ENCODE peak calls at places on chromosome 16, in six cellular contexts. Q is WTC11, Y is AG04450, N is stomach, A is A549, C is prostate gland. L is an unnamed sample.

GRCh38 chr16:2739555-2740435 is 12.6 kb upstream of the SRRM2 start:
- DNase-seq in N (no peak), C (no peak), Q (no peak), A (no peak), Y (no peak), L (no peak)

GRCh38 chr16:30786115-30786935 is 680 bp downstream of the ZNF629 start:
- DNase-seq in N (peak; percentile 41), A (peak; percentile 61), Q (peak; percentile 38), C (no peak), Y (no peak), L (no peak)

GRCh38 chr16:720507-720989 is 398 bp upstream of the ANTKMT start:
- DNase-seq in Y (no peak), C (no peak), Q (peak; percentile 60), A (peak; percentile 84), N (no peak), L (no peak)

GRCh38 chr16:31090540-31090939 is 1.8 kb upstream of the PRSS53 start:
- DNase-seq in Q (no peak), N (no peak), C (no peak), Y (no peak), A (no peak), L (peak; percentile 20)

GRCh38 chr16:87264634-87265033 is 52.6 kb downstream of the C16orf95 start:
- DNase-seq in C (no peak), Q (no peak), N (peak; percentile 18), Y (no peak), A (no peak), L (no peak)

GRCh38 chr16:26756633-26757032 is 310.1 kb upstream of the C16orf82 start:
- DNase-seq in Q (no peak), Y (no peak), A (no peak), C (no peak), N (no peak), L (no peak)

GRCh38 chr16:72576189-72576588 is 404.2 kb upstream of the PMFBP1 start:
- DNase-seq in Y (no peak), N (no peak), A (no peak), Q (no peak), C (no peak), L (no peak)

GRCh38 chr16:13426279-13426678 is 493.7 kb upstream of the ERCC4 start:
- DNase-seq in C (no peak), Q (peak; percentile 39), A (peak; percentile 7), N (no peak), Y (no peak), L (no peak)

GRCh38 chr16:66189951-66190350 is 176.5 kb upstream of the CDH5 start:
- DNase-seq in C (no peak), A (no peak), Y (peak; percentile 81), Q (no peak), N (no peak), L (peak; percentile 96)

GRCh38 chr16:3824121-3824795 is 56.3 kb downstream of the CREBBP start:
- DNase-seq in Y (no peak), Q (no peak), C (no peak), A (no peak), N (no peak), L (no peak)

GRCh38 chr16:19008245-19008644 is 24.5 kb downstream of the TMC7 start:
- DNase-seq in Y (peak; percentile 66), C (no peak), Q (peak; percentile 19), N (no peak), A (no peak), L (peak; percentile 74)

GRCh38 chr16:77276686-77277085 is 77.5 kb downstream of the SYCE1L start:
- DNase-seq in Q (no peak), C (no peak), A (no peak), Y (no peak), N (no peak), L (no peak)

GRCh38 chr16:48617711-48618148 is 7.8 kb upstream of the N4BP1 start:
- DNase-seq in N (peak; percentile 36), A (no peak), Q (no peak), Y (no peak), C (no peak), L (peak; percentile 76)

GRCh38 chr16:3091551-3091950 is 7.5 kb downstream of the ZSCAN10 start:
- DNase-seq in A (no peak), N (no peak), Q (no peak), C (no peak), Y (no peak), L (no peak)

GRCh38 chr16:63714876-63715275 is 1407.0 kb downstream of the CDH11 start:
- DNase-seq in Q (peak; percentile 46), Y (no peak), A (no peak), C (peak; percentile 3), N (peak; percentile 27), L (no peak)

GRCh38 chr16:27925612-27926011 is 137.9 kb downstream of the GSG1L start:
- DNase-seq in C (no peak), N (no peak), A (no peak), Y (no peak), Q (no peak), L (no peak)

GRCh38 chr16:24776486-24777220 is 47.2 kb downstream of the TNRC6A start:
- DNase-seq in Q (no peak), A (no peak), Y (no peak), N (peak; percentile 43), C (no peak), L (no peak)

GRCh38 chr16:1458977-1459341 is 14.6 kb upstream of the CCDC154 start:
- DNase-seq in Q (no peak), C (no peak), A (no peak), Y (no peak), N (no peak), L (no peak)

GRCh38 chr16:58497935-58498334 is 2.0 kb upstream of the NDRG4 start:
- DNase-seq in Y (no peak), C (no peak), A (no peak), Q (no peak), N (no peak), L (no peak)

GRCh38 chr16:11175106-11175795 is 80.8 kb downstream of the SOCS1 start:
- DNase-seq in A (no peak), N (no peak), Q (no peak), C (no peak), Y (no peak), L (no peak)

GRCh38 chr16:21301168-21301894 is 23.2 kb upstream of the CRYM start:
- DNase-seq in N (peak; percentile 72), A (peak; percentile 93), Q (peak; percentile 68), Y (no peak), C (peak; percentile 88), L (no peak)

GRCh38 chr16:819336-819735 is 18.8 kb upstream of the GNG13 start:
- DNase-seq in N (no peak), C (no peak), A (no peak), Q (no peak), Y (no peak), L (no peak)

GRCh38 chr16:46789499-46790414 is 41.2 kb downstream of the C16orf87 start:
- DNase-seq in N (peak; percentile 82), C (peak; percentile 73), Q (peak; percentile 86), Y (no peak), A (peak; percentile 61), L (peak; percentile 4)

GRCh38 chr16:70681382-70682238 is 4.2 kb downstream of the MTSS2 start:
- DNase-seq in A (no peak), Y (no peak), N (no peak), Q (no peak), C (no peak), L (no peak)

GRCh38 chr16:70678121-70678897 is 7.5 kb downstream of the MTSS2 start:
- DNase-seq in Q (no peak), C (no peak), A (no peak), Y (no peak), N (no peak), L (no peak)

GRCh38 chr16:70680495-70681381 is 5.1 kb downstream of the MTSS2 start:
- DNase-seq in C (no peak), A (no peak), Q (no peak), N (no peak), Y (no peak), L (no peak)

GRCh38 chr16:70678898-70679652 is 6.8 kb downstream of the MTSS2 start:
- DNase-seq in Y (no peak), N (no peak), A (no peak), Q (no peak), C (no peak), L (no peak)

GRCh38 chr16:70679653-70680494 is 6.0 kb downstream of the MTSS2 start:
- DNase-seq in N (no peak), A (no peak), C (no peak), Q (peak; percentile 72), Y (no peak), L (no peak)
- TF ChIP-seq CTCF in N (no peak), A (peak; percentile 80), C (peak; percentile 55), Q (peak; percentile 53), Y (peak; percentile 13), L (peak; percentile 32)

GRCh38 chr16:53207810-53208752 is 153.3 kb downstream of the CHD9 start:
- DNase-seq in Q (peak; percentile 29), A (peak; percentile 92), N (peak; percentile 39), C (peak; percentile 65), Y (peak; percentile 46), L (peak; percentile 72)
- TF ChIP-seq CTCF in Q (no peak), A (peak; percentile 81), N (no peak), C (no peak), Y (peak; percentile 71), L (peak; percentile 61)

GRCh38 chr16:6682142-6682811 is 650.4 kb upstream of the RBFOX1 start:
- DNase-seq in N (peak; percentile 31), Y (no peak), A (peak; percentile 14), Q (peak; percentile 32), C (no peak), L (no peak)

GRCh38 chr16:6689643-6690042 is 643.0 kb upstream of the RBFOX1 start:
- DNase-seq in A (no peak), C (no peak), Y (no peak), N (no peak), Q (no peak), L (no peak)

GRCh38 chr16:6687593-6687992 is 645.1 kb upstream of the RBFOX1 start:
- DNase-seq in N (no peak), Q (no peak), Y (no peak), A (no peak), C (no peak), L (no peak)

GRCh38 chr16:6684076-6684673 is 648.5 kb upstream of the RBFOX1 start:
- DNase-seq in Q (no peak), C (peak; percentile 10), A (peak; percentile 25), Y (no peak), N (no peak), L (no peak)
- TF ChIP-seq CTCF in Q (no peak), C (no peak), A (peak; percentile 52), Y (no peak), N (no peak), L (no peak)

GRCh38 chr16:83187404-83187803 is 560.6 kb downstream of the CDH13 start:
- DNase-seq in Q (no peak), A (no peak), Y (peak; percentile 34), N (no peak), C (no peak), L (peak; percentile 47)
- TF ChIP-seq CTCF in Q (no peak), A (no peak), Y (no peak), N (no peak), C (no peak), L (no peak)